ENCODE peak calls at places on chromosome 11, in five cellular contexts. V is upper lobe of left lung, S is K562, C is HepG2, F is GM12878. T is an unnamed sample.

GRCh38 chr11:41102471-41102870 is 357.0 kb downstream of the LRRC4C start:
- ATAC-seq in V (no peak), S (no peak), F (peak), C (no peak), T (no peak)

GRCh38 chr11:43736502-43737193 is 56.1 kb downstream of the HSD17B12 start:
- ATAC-seq in S (no peak), V (no peak), F (peak), C (no peak), T (no peak)

GRCh38 chr11:69954756-69955155 is 123.4 kb upstream of the ANO1 start:
- ATAC-seq in S (no peak), V (no peak), C (no peak), F (no peak), T (no peak)

GRCh38 chr11:17846852-17847453 is 112.4 kb downstream of the KCNC1 start:
- ATAC-seq in S (peak), V (no peak), F (peak), C (peak), T (no peak)

GRCh38 chr11:114257621-114258558 is 38.3 kb upstream of the NNMT start:
- ATAC-seq in F (no peak), S (no peak), V (peak), C (peak), T (peak)

GRCh38 chr11:122144752-122145151 is 28.7 kb upstream of the BLID start:
- ATAC-seq in S (no peak), C (no peak), V (no peak), F (no peak), T (no peak)

GRCh38 chr11:110824912-110825311 is 112.7 kb upstream of the ARHGAP20 start:
- ATAC-seq in V (no peak), S (no peak), F (no peak), C (no peak), T (no peak)

GRCh38 chr11:70470127-70470526 is 71.8 kb downstream of the CTTN start:
- ATAC-seq in F (peak), C (no peak), V (no peak), S (no peak), T (no peak)

GRCh38 chr11:61481806-61482205 is 26.7 kb upstream of the LRRC10B start:
- ATAC-seq in V (no peak), F (no peak), C (no peak), S (no peak), T (no peak)

GRCh38 chr11:129215506-129216245 is 23.6 kb upstream of the ARHGAP32 start:
- ATAC-seq in S (no peak), V (no peak), F (no peak), C (no peak), T (no peak)

GRCh38 chr11:16356751-16357365 is 512 bp upstream of the SOX6 start:
- ATAC-seq in V (no peak), S (peak), C (no peak), F (no peak), T (no peak)

GRCh38 chr11:27673979-27674663 is 26.1 kb downstream of the BDNF start:
- ATAC-seq in C (no peak), V (no peak), F (no peak), S (no peak), T (no peak)

GRCh38 chr11:121810291-121810690 is 305.7 kb downstream of the BLID start:
- ATAC-seq in C (no peak), S (no peak), F (no peak), V (no peak), T (peak)

GRCh38 chr11:103109818-103110388 is 677 bp downstream of the DYNC2H1 start:
- ATAC-seq in S (no peak), F (peak), V (no peak), C (no peak), T (no peak)

GRCh38 chr11:67400942-67401494 is 640 bp downstream of the PPP1CA start:
- ATAC-seq in S (peak), F (peak), V (no peak), C (no peak), T (peak)

GRCh38 chr11:83725718-83726117 is 439.6 kb upstream of the CCDC90B start:
- ATAC-seq in C (no peak), S (no peak), F (peak), V (no peak), T (no peak)

GRCh38 chr11:17987826-17988225 is 25.0 kb downstream of the SERGEF start:
- ATAC-seq in S (no peak), V (no peak), C (no peak), F (no peak), T (no peak)

GRCh38 chr11:73225001-73225686 is 7.1 kb downstream of the P2RY2 start:
- ATAC-seq in C (no peak), F (no peak), V (no peak), S (no peak), T (no peak)

GRCh38 chr11:134242376-134242775 is 10.8 kb downstream of the THYN1 start:
- ATAC-seq in F (no peak), V (no peak), C (no peak), S (no peak), T (no peak)

GRCh38 chr11:79201637-79202347 is 239.0 kb downstream of the TENM4 start:
- ATAC-seq in C (no peak), S (no peak), V (no peak), F (peak), T (no peak)

GRCh38 chr11:61862714-61863547 is 28.4 kb downstream of the FADS3 start:
- ATAC-seq in V (no peak), S (no peak), F (no peak), C (no peak), T (no peak)

GRCh38 chr11:46906596-46906995 is 11.8 kb downstream of the LRP4 start:
- ATAC-seq in F (no peak), C (no peak), S (peak), V (no peak), T (no peak)

GRCh38 chr11:112345708-112346107 is 85.0 kb upstream of the PLET1 start:
- ATAC-seq in F (peak), S (peak), C (peak), V (no peak), T (no peak)

GRCh38 chr11:108985611-108986279 is 320.9 kb downstream of the DDX10 start:
- ATAC-seq in F (no peak), V (no peak), C (no peak), S (no peak), T (no peak)

GRCh38 chr11:121672630-121673487 is 220.1 kb upstream of the SORL1-AS1 start:
- ATAC-seq in C (no peak), V (peak), S (no peak), F (peak), T (peak)

GRCh38 chr11:114070464-114071139 is 11.1 kb downstream of the ZBTB16 start:
- ATAC-seq in C (no peak), F (no peak), S (no peak), V (no peak), T (no peak)

GRCh38 chr11:14347991-14348390 is 11.0 kb downstream of the RRAS2 start:
- ATAC-seq in S (no peak), V (no peak), F (no peak), C (no peak), T (no peak)

GRCh38 chr11:89495951-89496350 is 4.8 kb upstream of the NOX4 start:
- ATAC-seq in V (peak), F (no peak), C (no peak), S (no peak), T (peak)
- TF ChIP-seq EP300 in V (no peak), F (no peak), C (no peak), S (no peak), T (no peak)

GRCh38 chr11:33634291-33634834 is 66.3 kb downstream of the C11orf91 start:
- ATAC-seq in S (no peak), V (no peak), F (peak), C (peak), T (no peak)
- TF ChIP-seq POLR2AphosphoS5 in S (no peak), V (no peak), F (no peak), C (no peak), T (no peak)

GRCh38 chr11:64778473-64779298 is at the start of gene SF1:
- ATAC-seq in V (peak), F (peak), S (peak), C (peak), T (peak)
- TF ChIP-seq EP300 in V (no peak), F (no peak), S (peak), C (peak), T (no peak)

GRCh38 chr11:65477271-65478029 is 21.4 kb upstream of the MALAT1 start:
- ATAC-seq in C (peak), V (peak), S (peak), F (peak), T (peak)

GRCh38 chr11:65476632-65477270 is 22.1 kb upstream of the MALAT1 start:
- ATAC-seq in V (no peak), C (peak), S (peak), F (peak), T (no peak)

GRCh38 chr11:65478411-65479183 is 20.2 kb upstream of the MALAT1 start:
- ATAC-seq in C (no peak), V (peak), F (no peak), S (peak), T (peak)

GRCh38 chr11:65482306-65482850 is 16.5 kb upstream of the MALAT1 start:
- ATAC-seq in F (no peak), V (no peak), S (no peak), C (no peak), T (no peak)

DNA sequence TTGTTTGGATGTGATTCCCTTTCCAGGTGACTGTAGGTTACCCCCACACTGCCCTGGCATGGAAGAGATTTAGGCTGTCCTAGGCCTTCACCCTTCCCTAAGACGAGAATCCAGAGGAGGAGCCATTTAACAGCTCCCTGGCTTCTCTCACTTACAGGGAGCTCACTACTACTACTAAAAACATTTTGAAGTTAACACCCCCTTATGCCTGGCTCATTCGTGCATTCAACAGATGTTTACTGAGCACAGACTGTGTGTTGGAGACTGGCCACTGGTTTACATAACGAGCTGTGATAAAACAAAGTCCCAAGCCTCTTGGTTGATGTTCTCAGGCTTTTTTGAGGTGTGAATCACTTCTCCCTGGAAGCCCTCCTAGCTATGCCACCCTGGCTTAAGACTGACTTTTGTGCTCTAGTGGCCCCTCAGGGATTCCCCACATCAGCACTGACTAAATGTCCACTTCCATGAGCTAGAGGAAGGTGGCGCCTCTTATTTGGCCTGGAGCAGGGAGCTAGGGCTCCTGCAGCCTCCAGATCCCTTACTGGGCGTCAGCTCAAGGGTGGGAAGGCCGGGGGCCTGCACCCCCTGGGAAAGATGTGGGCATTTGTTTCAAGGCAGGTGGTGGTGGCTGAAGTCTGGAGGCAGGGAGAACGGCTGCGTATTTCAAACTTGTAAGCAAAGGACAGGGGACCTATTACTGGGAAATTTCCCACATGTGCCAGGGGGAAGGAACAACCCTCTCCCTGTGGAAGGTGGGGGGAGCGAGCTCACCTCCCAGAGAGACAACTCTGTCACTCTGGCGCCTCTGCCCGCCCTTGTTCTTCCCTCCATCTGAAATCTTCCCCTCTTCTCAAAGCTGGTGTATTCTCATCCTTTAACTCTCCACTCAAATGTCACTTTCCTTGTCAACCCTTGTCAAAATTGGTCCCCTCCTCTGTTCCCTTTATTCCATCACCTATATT is 19.4 kb upstream of the MALAT1 start:
- ATAC-seq in F (peak), V (peak), S (peak), C (peak), T (peak)
- TF ChIP-seq POLR2AphosphoS5 in F (no peak), V (no peak), S (peak), C (no peak), T (peak)

DNA sequence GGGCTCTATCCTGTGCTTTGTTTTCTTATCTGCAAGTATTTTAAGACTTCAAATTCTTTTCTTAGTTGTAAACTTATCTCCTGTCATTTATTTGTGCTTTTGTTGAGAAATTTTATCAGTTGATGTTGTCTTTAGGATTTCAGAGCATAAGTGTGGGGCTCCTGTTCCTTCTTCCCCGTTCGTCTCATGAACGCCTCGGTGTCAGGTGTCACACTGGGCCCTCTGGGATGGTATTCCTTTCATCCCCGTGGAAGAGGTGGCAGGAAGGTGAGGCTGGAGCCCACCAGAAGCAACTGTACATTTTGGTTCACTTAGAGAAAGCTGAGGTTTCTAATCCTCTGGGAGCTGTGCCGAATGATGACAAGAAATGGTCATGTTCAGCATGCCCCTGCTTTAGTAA is 18.0 kb downstream of the NADSYN1 start:
- ATAC-seq in C (no peak), F (no peak), S (no peak), V (no peak), T (no peak)
- TF ChIP-seq EP300 in C (no peak), F (no peak), S (no peak), V (no peak), T (no peak)

GRCh38 chr11:12015486-12015885 is 7.1 kb upstream of the DKK3 start:
- ATAC-seq in S (no peak), V (no peak), C (no peak), F (no peak), T (no peak)

GRCh38 chr11:12016246-12016645 is 7.8 kb upstream of the DKK3 start:
- ATAC-seq in V (no peak), F (no peak), C (no peak), S (no peak), T (no peak)

GRCh38 chr11:12017865-12018453 is 9.5 kb upstream of the DKK3 start:
- ATAC-seq in V (no peak), F (no peak), C (no peak), S (peak), T (no peak)

GRCh38 chr11:12019337-12019736 is 10.9 kb upstream of the DKK3 start:
- ATAC-seq in C (peak), F (no peak), V (no peak), S (no peak), T (peak)

GRCh38 chr11:12017243-12017678 is 8.8 kb upstream of the DKK3 start:
- ATAC-seq in F (no peak), S (no peak), C (no peak), V (no peak), T (peak)
- TF ChIP-seq POLR2AphosphoS5 in F (no peak), S (no peak), C (no peak), V (no peak), T (peak)

GRCh38 chr11:130772266-130773227 is 143.7 kb downstream of the SNX19 start:
- ATAC-seq in S (no peak), C (peak), F (peak), V (peak), T (peak)
- TF ChIP-seq EP300 in S (no peak), C (no peak), F (no peak), V (no peak), T (no peak)

GRCh38 chr11:57711414-57712255 is at the start of gene MED19:
- ATAC-seq in S (peak), C (peak), V (peak), F (peak), T (peak)
- TF ChIP-seq POLR2AphosphoS5 in S (no peak), C (no peak), V (no peak), F (peak), T (peak)

GRCh38 chr11:77596626-77597025 is 6.9 kb downstream of the AQP11 start:
- ATAC-seq in C (no peak), V (no peak), S (no peak), F (no peak), T (no peak)

GRCh38 chr11:77604281-77604680 is 14.5 kb downstream of the AQP11 start:
- ATAC-seq in V (no peak), S (no peak), C (no peak), F (no peak), T (no peak)

GRCh38 chr11:77598195-77598594 is 8.4 kb downstream of the AQP11 start:
- ATAC-seq in V (no peak), C (no peak), S (no peak), F (no peak), T (no peak)

GRCh38 chr11:77602385-77603105 is 12.8 kb downstream of the AQP11 start:
- ATAC-seq in V (no peak), F (peak), C (peak), S (peak), T (no peak)
- TF ChIP-seq EP300 in V (no peak), F (no peak), C (no peak), S (no peak), T (no peak)

T was measured in gastroesophageal sphincter.